ENCODE peak calls at places on chromosomes 1 and 21, in nine cellular contexts. One of them, this sample, is unnamed.

GRCh38 chr21:44942566-44942965 is 2.7 kb downstream of the SLX9 start:
- DNase-seq in mesenchymal stem cell: no peak
- DNase-seq in C1 segment of cervical spinal cord: no peak
- DNase-seq in activated CD4-positive, alpha-beta T cell treated with anti-CD3 and anti-CD28 coated beads for 48 hours: no peak
- DNase-seq in activated naive CD4-positive, alpha-beta T cell: no peak
- DNase-seq in astrocyte of the hippocampus: no peak
- DNase-seq in NCI-H748 treated with DMSO at 0.1 percent for 48 hours: no peak
- DNase-seq in T-helper 1 cell: no peak
- DNase-seq in CD4-positive, alpha-beta T cell: no peak
- DNase-seq in this sample: no peak

GRCh38 chr1:198780376-198780775 is 141.5 kb downstream of the PTPRC start:
- DNase-seq in C1 segment of cervical spinal cord: no peak
- DNase-seq in mesenchymal stem cell: peak
- DNase-seq in CD4-positive, alpha-beta T cell: no peak
- DNase-seq in astrocyte of the hippocampus: no peak
- DNase-seq in NCI-H748 treated with DMSO at 0.1 percent for 48 hours: no peak
- DNase-seq in T-helper 1 cell: no peak
- DNase-seq in activated naive CD4-positive, alpha-beta T cell: no peak
- DNase-seq in activated CD4-positive, alpha-beta T cell treated with anti-CD3 and anti-CD28 coated beads for 48 hours: no peak
- DNase-seq in this sample: peak

GRCh38 chr21:26125433-26126167 is 45.0 kb downstream of the APP start:
- DNase-seq in NCI-H748 treated with DMSO at 0.1 percent for 48 hours: no peak
- DNase-seq in activated CD4-positive, alpha-beta T cell treated with anti-CD3 and anti-CD28 coated beads for 48 hours: no peak
- DNase-seq in T-helper 1 cell: no peak
- DNase-seq in activated naive CD4-positive, alpha-beta T cell: no peak
- DNase-seq in astrocyte of the hippocampus: peak
- DNase-seq in mesenchymal stem cell: no peak
- DNase-seq in CD4-positive, alpha-beta T cell: no peak
- DNase-seq in C1 segment of cervical spinal cord: no peak
- DNase-seq in this sample: no peak

GRCh38 chr1:228782662-228783414 is 47.6 kb downstream of the RHOU start:
- DNase-seq in activated CD4-positive, alpha-beta T cell treated with anti-CD3 and anti-CD28 coated beads for 48 hours: no peak
- DNase-seq in mesenchymal stem cell: peak
- DNase-seq in astrocyte of the hippocampus: peak
- DNase-seq in NCI-H748 treated with DMSO at 0.1 percent for 48 hours: no peak
- DNase-seq in CD4-positive, alpha-beta T cell: no peak
- DNase-seq in activated naive CD4-positive, alpha-beta T cell: no peak
- DNase-seq in T-helper 1 cell: no peak
- DNase-seq in C1 segment of cervical spinal cord: no peak
- DNase-seq in this sample: peak

GRCh38 chr1:244209955-244210354 is 158.9 kb downstream of the ZBTB18 start:
- DNase-seq in activated naive CD4-positive, alpha-beta T cell: no peak
- DNase-seq in C1 segment of cervical spinal cord: no peak
- DNase-seq in mesenchymal stem cell: peak
- DNase-seq in astrocyte of the hippocampus: peak
- DNase-seq in NCI-H748 treated with DMSO at 0.1 percent for 48 hours: no peak
- DNase-seq in CD4-positive, alpha-beta T cell: no peak
- DNase-seq in T-helper 1 cell: no peak
- DNase-seq in activated CD4-positive, alpha-beta T cell treated with anti-CD3 and anti-CD28 coated beads for 48 hours: no peak
- DNase-seq in this sample: no peak

GRCh38 chr1:21638531-21639341 is 30.4 kb downstream of the RAP1GAP start:
- DNase-seq in activated CD4-positive, alpha-beta T cell treated with anti-CD3 and anti-CD28 coated beads for 48 hours: peak
- DNase-seq in C1 segment of cervical spinal cord: no peak
- DNase-seq in NCI-H748 treated with DMSO at 0.1 percent for 48 hours: no peak
- DNase-seq in mesenchymal stem cell: peak
- DNase-seq in activated naive CD4-positive, alpha-beta T cell: no peak
- DNase-seq in CD4-positive, alpha-beta T cell: no peak
- DNase-seq in T-helper 1 cell: no peak
- DNase-seq in astrocyte of the hippocampus: peak
- DNase-seq in this sample: peak

GRCh38 chr21:43864806-43865470 is at the start of gene AGPAT3:
- DNase-seq in C1 segment of cervical spinal cord: no peak
- DNase-seq in T-helper 1 cell: no peak
- DNase-seq in activated CD4-positive, alpha-beta T cell treated with anti-CD3 and anti-CD28 coated beads for 48 hours: peak
- DNase-seq in activated naive CD4-positive, alpha-beta T cell: no peak
- DNase-seq in astrocyte of the hippocampus: peak
- DNase-seq in NCI-H748 treated with DMSO at 0.1 percent for 48 hours: no peak
- DNase-seq in CD4-positive, alpha-beta T cell: peak
- DNase-seq in mesenchymal stem cell: no peak
- DNase-seq in this sample: no peak

GRCh38 chr1:212035835-212036605 is 472 bp downstream of the DTL start:
- DNase-seq in activated naive CD4-positive, alpha-beta T cell: no peak
- DNase-seq in NCI-H748 treated with DMSO at 0.1 percent for 48 hours: no peak
- DNase-seq in C1 segment of cervical spinal cord: no peak
- DNase-seq in astrocyte of the hippocampus: no peak
- DNase-seq in T-helper 1 cell: no peak
- DNase-seq in CD4-positive, alpha-beta T cell: no peak
- DNase-seq in mesenchymal stem cell: no peak
- DNase-seq in activated CD4-positive, alpha-beta T cell treated with anti-CD3 and anti-CD28 coated beads for 48 hours: no peak
- DNase-seq in this sample: peak